ENCODE peak calls at places on chromosomes 5 and 9, in four cellular contexts. One of them, this sample, is unnamed.

GRCh38 chr5:142977363-142978051 is 207.3 kb downstream of the ARHGAP26 start:
- DNase-seq in caudate nucleus: no peak
- DNase-seq in HepG2: no peak
- DNase-seq in IMR-90: peak
- DNase-seq in this sample: no peak

GRCh38 chr5:149931992-149932436 is 12.6 kb downstream of the PDE6A start:
- DNase-seq in caudate nucleus: no peak
- DNase-seq in IMR-90: no peak
- DNase-seq in HepG2: no peak
- DNase-seq in this sample: no peak

GRCh38 chr9:86005253-86005775 is 64.4 kb downstream of the NAA35 start:
- DNase-seq in caudate nucleus: no peak
- DNase-seq in IMR-90: no peak
- DNase-seq in HepG2: no peak
- DNase-seq in this sample: no peak

GRCh38 chr9:71812385-71812784 is 44.1 kb upstream of the CEMIP2 start:
- DNase-seq in caudate nucleus: peak
- DNase-seq in IMR-90: peak
- DNase-seq in HepG2: no peak
- DNase-seq in this sample: no peak

GRCh38 chr9:126614088-126614454 is 343 bp downstream of the LMX1B start:
- DNase-seq in IMR-90: no peak
- DNase-seq in caudate nucleus: no peak
- DNase-seq in HepG2: no peak
- DNase-seq in this sample: no peak

GRCh38 chr5:172903790-172904189 is 55.4 kb upstream of the RPL26L1 start:
- DNase-seq in caudate nucleus: no peak
- DNase-seq in IMR-90: peak
- DNase-seq in HepG2: no peak
- DNase-seq in this sample: no peak

GRCh38 chr9:127628644-127629467 is 16.8 kb downstream of the STXBP1 start:
- DNase-seq in HepG2: no peak
- DNase-seq in IMR-90: no peak
- DNase-seq in caudate nucleus: no peak
- DNase-seq in this sample: no peak

GRCh38 chr5:72246239-72246580 is 73.8 kb downstream of the MRPS27 start:
- DNase-seq in IMR-90: no peak
- DNase-seq in HepG2: no peak
- DNase-seq in caudate nucleus: no peak
- DNase-seq in this sample: no peak

GRCh38 chr5:139733698-139734491 is 61.7 kb upstream of the PSD2 start:
- DNase-seq in caudate nucleus: peak
- DNase-seq in HepG2: peak
- DNase-seq in IMR-90: no peak
- DNase-seq in this sample: no peak

GRCh38 chr5:138517437-138517836 is 25.6 kb downstream of the ETF1 start:
- DNase-seq in HepG2: no peak
- DNase-seq in IMR-90: no peak
- DNase-seq in caudate nucleus: no peak
- DNase-seq in this sample: no peak

GRCh38 chr5:32690153-32690552 is 21.0 kb upstream of the NPR3 start:
- DNase-seq in caudate nucleus: no peak
- DNase-seq in HepG2: peak
- DNase-seq in IMR-90: no peak
- DNase-seq in this sample: no peak

GRCh38 chr9:127207734-127208410 is 56.7 kb upstream of the GARNL3 start:
- DNase-seq in caudate nucleus: no peak
- DNase-seq in IMR-90: no peak
- DNase-seq in HepG2: no peak
- DNase-seq in this sample: no peak

DNA sequence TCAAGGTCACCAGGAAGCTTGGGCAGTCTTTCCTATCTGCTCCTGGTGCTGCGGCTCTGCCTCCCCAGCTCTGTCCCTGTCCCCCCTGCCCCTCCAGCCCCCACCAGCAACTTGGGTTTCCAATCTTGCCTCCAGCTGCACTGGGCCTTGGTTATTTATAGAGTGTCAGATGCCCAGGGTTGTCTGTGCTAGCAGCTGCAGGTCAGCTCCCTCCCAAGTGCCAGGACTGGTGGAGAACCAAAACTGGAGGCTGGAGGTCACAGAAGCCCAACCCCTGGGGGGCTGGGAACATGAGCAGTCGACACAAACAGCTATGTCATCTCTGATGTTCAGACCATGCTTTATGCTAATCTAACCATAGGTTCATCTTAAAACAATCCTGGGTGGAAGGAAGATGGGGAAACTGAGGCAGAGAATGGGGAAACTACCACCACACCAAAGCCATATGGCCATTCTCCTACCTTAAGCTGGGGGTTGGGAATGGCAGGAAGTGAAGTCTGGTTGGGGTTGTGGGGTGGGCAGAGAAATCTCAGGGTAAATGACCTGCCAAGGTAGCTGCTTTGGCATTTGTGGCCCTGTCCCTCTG is 1.7 kb downstream of the TPM2 start:
- DNase-seq in HepG2: no peak
- DNase-seq in IMR-90: no peak
- DNase-seq in caudate nucleus: no peak
- DNase-seq in this sample: no peak
- H3K27ac ChIP-seq in HepG2: no peak
- H3K27ac ChIP-seq in IMR-90: peak
- H3K27ac ChIP-seq in caudate nucleus: no peak
- H3K27ac ChIP-seq in this sample: peak

GRCh38 chr5:131628990-131629389 is 6.0 kb downstream of the RAPGEF6 start:
- DNase-seq in caudate nucleus: peak
- DNase-seq in IMR-90: peak
- DNase-seq in HepG2: no peak
- DNase-seq in this sample: no peak
- H3K27ac ChIP-seq in caudate nucleus: no peak
- H3K27ac ChIP-seq in IMR-90: no peak
- H3K27ac ChIP-seq in HepG2: peak
- H3K27ac ChIP-seq in this sample: no peak

DNA sequence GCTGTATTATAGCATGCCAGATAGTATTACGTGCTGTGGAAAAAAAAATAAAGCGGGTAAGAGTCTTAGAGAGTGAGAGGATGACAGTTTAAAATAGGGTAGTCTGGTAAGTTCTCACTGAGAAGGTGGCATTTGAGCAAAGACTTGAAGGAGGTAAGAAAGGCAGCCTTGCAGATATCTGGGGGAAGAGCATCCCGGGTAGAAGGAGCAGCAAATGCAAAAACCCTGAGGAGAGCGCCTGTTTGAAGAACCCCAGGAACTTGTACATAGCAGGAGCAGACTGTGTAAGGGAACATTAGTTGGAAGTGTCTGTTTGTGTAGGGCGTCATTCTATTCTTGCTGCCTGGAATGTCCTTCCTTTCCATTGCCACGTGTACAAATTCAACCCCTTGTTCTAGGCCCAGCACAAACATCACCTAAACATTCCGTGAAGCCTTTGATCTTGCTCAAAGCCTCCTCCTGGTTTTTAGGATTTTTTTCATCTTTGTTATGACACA is 2.6 kb downstream of the AP3S1 start:
- DNase-seq in caudate nucleus: no peak
- DNase-seq in IMR-90: no peak
- DNase-seq in HepG2: peak
- DNase-seq in this sample: no peak
- H3K27ac ChIP-seq in caudate nucleus: no peak
- H3K27ac ChIP-seq in IMR-90: no peak
- H3K27ac ChIP-seq in HepG2: peak
- H3K27ac ChIP-seq in this sample: peak

DNA sequence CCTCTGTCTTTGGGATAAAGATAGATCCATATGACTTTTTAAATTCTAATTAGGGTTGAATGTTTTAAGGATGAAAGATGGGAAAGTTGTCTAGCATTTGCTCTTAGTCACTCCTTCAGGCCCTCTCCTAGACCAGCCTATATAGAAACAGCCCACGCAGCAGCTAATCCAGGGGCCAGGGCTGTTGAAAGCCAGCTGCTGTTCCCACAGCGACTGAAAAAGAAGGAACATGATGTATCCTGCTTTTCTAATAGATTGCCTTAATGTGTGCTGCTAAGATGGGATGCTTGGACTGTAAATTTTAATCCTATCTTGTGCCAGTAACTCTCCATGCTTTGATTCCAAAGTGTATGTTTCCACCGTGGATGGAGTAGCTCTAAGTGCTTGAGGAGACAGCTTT is 33.0 kb downstream of the SLC36A1 start:
- DNase-seq in HepG2: no peak
- DNase-seq in IMR-90: peak
- DNase-seq in caudate nucleus: no peak
- DNase-seq in this sample: no peak
- H3K27ac ChIP-seq in HepG2: no peak
- H3K27ac ChIP-seq in IMR-90: no peak
- H3K27ac ChIP-seq in caudate nucleus: peak
- H3K27ac ChIP-seq in this sample: no peak

GRCh38 chr5:54522080-54522479 is 4.5 kb downstream of the SNX18 start:
- DNase-seq in HepG2: no peak
- DNase-seq in caudate nucleus: no peak
- DNase-seq in IMR-90: no peak
- DNase-seq in this sample: no peak
- H3K27ac ChIP-seq in HepG2: no peak
- H3K27ac ChIP-seq in caudate nucleus: no peak
- H3K27ac ChIP-seq in IMR-90: peak
- H3K27ac ChIP-seq in this sample: no peak

GRCh38 chr9:37986771-37987258 is 82.2 kb downstream of the SHB start:
- DNase-seq in IMR-90: no peak
- DNase-seq in caudate nucleus: no peak
- DNase-seq in HepG2: no peak
- DNase-seq in this sample: no peak

GRCh38 chr9:37986001-37986400 is 82.1 kb upstream of the SLC25A51 start:
- DNase-seq in caudate nucleus: no peak
- DNase-seq in IMR-90: no peak
- DNase-seq in HepG2: no peak
- DNase-seq in this sample: no peak

GRCh38 chr9:37988041-37988440 is 81.0 kb downstream of the SHB start:
- DNase-seq in IMR-90: no peak
- DNase-seq in caudate nucleus: no peak
- DNase-seq in HepG2: no peak
- DNase-seq in this sample: no peak

GRCh38 chr9:37988602-37989001 is 80.4 kb downstream of the SHB start:
- DNase-seq in IMR-90: no peak
- DNase-seq in HepG2: no peak
- DNase-seq in caudate nucleus: no peak
- DNase-seq in this sample: no peak

DNA sequence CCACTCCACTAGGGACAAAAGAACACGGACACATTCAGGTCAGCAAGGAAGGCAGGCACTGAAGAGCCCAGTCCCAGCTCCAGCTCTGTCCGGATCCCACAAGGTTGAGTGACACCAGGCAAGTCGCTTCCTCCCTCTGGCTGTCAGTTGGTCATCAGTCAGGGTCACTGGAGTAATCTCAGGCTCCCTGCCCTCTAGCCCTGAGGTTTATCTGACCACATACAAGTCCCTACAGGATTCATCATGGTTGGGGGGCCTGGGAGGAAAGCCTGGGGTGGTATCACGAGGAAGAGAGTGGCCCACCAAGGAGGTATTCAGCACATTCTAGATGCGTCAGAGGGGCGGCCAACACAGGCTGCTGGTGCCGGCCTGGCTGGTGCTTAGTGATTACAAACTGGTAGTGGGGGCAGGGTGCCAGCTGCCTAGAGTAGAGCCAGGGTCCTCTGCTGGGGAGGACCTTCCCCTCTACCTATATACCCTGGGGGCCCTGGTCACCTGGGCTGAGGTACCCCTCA is 81.5 kb downstream of the SHB start:
- DNase-seq in caudate nucleus: no peak
- DNase-seq in HepG2: no peak
- DNase-seq in IMR-90: no peak
- DNase-seq in this sample: no peak
- H3K27ac ChIP-seq in caudate nucleus: peak
- H3K27ac ChIP-seq in HepG2: no peak
- H3K27ac ChIP-seq in IMR-90: peak
- H3K27ac ChIP-seq in this sample: peak

DNA sequence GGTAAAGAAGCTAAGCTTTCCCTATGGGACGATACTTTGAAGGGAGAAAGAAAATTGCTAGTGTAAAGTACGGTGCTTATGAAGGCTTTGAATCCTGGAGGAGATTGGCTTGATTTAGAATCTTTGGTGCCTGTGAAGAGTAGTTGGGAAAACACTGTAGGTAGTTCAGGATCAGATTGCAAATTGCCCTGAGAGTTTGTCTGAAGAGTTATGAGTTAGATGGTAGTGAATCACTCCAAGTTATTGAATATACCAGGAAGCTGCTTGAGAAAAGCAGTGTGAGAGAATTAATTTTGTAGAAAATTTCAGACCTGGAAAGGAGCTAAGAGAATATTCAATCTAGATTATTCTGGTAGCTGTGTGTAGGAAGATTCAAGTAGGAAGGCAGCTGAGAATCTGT is 11.5 kb downstream of the MAN2A1 start:
- DNase-seq in HepG2: no peak
- DNase-seq in IMR-90: peak
- DNase-seq in caudate nucleus: no peak
- DNase-seq in this sample: no peak
- H3K27ac ChIP-seq in HepG2: no peak
- H3K27ac ChIP-seq in IMR-90: no peak
- H3K27ac ChIP-seq in caudate nucleus: no peak
- H3K27ac ChIP-seq in this sample: no peak